ENCODE peak calls at places on chromosome 14, in seven cellular contexts. One of them, this sample, is unnamed.

GRCh38 chr14:64986578-64987571 is at the start of gene FNTB:
- DNase-seq in NCI-H2227 treated with DMSO at 0.1 percent for 48 hours: peak
- DNase-seq in activated CD4-positive, alpha-beta T cell treated with anti-CD3 and anti-CD28 coated beads for 1 hour: peak
- DNase-seq in HT1080: peak
- DNase-seq in WTC11: peak
- DNase-seq in HuH-7.5: peak
- DNase-seq in nephron progenitor cell: peak
- DNase-seq in this sample: peak

GRCh38 chr14:51546603-51547258 is 105.0 kb upstream of the FRMD6 start:
- DNase-seq in WTC11: no peak
- DNase-seq in HT1080: no peak
- DNase-seq in nephron progenitor cell: no peak
- DNase-seq in HuH-7.5: no peak
- DNase-seq in activated CD4-positive, alpha-beta T cell treated with anti-CD3 and anti-CD28 coated beads for 1 hour: no peak
- DNase-seq in NCI-H2227 treated with DMSO at 0.1 percent for 48 hours: no peak
- DNase-seq in this sample: no peak

GRCh38 chr14:72723741-72724530 is 170.0 kb downstream of the DPF3 start:
- DNase-seq in NCI-H2227 treated with DMSO at 0.1 percent for 48 hours: no peak
- DNase-seq in HuH-7.5: no peak
- DNase-seq in nephron progenitor cell: no peak
- DNase-seq in WTC11: no peak
- DNase-seq in activated CD4-positive, alpha-beta T cell treated with anti-CD3 and anti-CD28 coated beads for 1 hour: no peak
- DNase-seq in HT1080: no peak
- DNase-seq in this sample: no peak

GRCh38 chr14:71555654-71556559 is 376.3 kb upstream of the RGS6 start:
- DNase-seq in HuH-7.5: no peak
- DNase-seq in NCI-H2227 treated with DMSO at 0.1 percent for 48 hours: no peak
- DNase-seq in nephron progenitor cell: no peak
- DNase-seq in activated CD4-positive, alpha-beta T cell treated with anti-CD3 and anti-CD28 coated beads for 1 hour: peak
- DNase-seq in HT1080: peak
- DNase-seq in WTC11: no peak
- DNase-seq in this sample: no peak

GRCh38 chr14:29558516-29558915 is 369.1 kb downstream of the PRKD1 start:
- DNase-seq in NCI-H2227 treated with DMSO at 0.1 percent for 48 hours: no peak
- DNase-seq in HuH-7.5: no peak
- DNase-seq in HT1080: no peak
- DNase-seq in activated CD4-positive, alpha-beta T cell treated with anti-CD3 and anti-CD28 coated beads for 1 hour: no peak
- DNase-seq in WTC11: no peak
- DNase-seq in nephron progenitor cell: no peak
- DNase-seq in this sample: no peak

GRCh38 chr14:106422066-106422465 is 895.7 kb downstream of the TMEM121 start:
- DNase-seq in HuH-7.5: no peak
- DNase-seq in HT1080: no peak
- DNase-seq in NCI-H2227 treated with DMSO at 0.1 percent for 48 hours: no peak
- DNase-seq in nephron progenitor cell: no peak
- DNase-seq in activated CD4-positive, alpha-beta T cell treated with anti-CD3 and anti-CD28 coated beads for 1 hour: no peak
- DNase-seq in WTC11: no peak
- DNase-seq in this sample: no peak

GRCh38 chr14:68932219-68932618 is 46.9 kb downstream of the ACTN1 start:
- DNase-seq in HuH-7.5: no peak
- DNase-seq in nephron progenitor cell: no peak
- DNase-seq in HT1080: peak
- DNase-seq in WTC11: no peak
- DNase-seq in NCI-H2227 treated with DMSO at 0.1 percent for 48 hours: no peak
- DNase-seq in activated CD4-positive, alpha-beta T cell treated with anti-CD3 and anti-CD28 coated beads for 1 hour: no peak
- DNase-seq in this sample: no peak

GRCh38 chr14:60815371-60815770 is 80.8 kb downstream of the MNAT1 start:
- DNase-seq in nephron progenitor cell: no peak
- DNase-seq in HT1080: no peak
- DNase-seq in HuH-7.5: no peak
- DNase-seq in NCI-H2227 treated with DMSO at 0.1 percent for 48 hours: no peak
- DNase-seq in activated CD4-positive, alpha-beta T cell treated with anti-CD3 and anti-CD28 coated beads for 1 hour: no peak
- DNase-seq in WTC11: no peak
- DNase-seq in this sample: no peak

GRCh38 chr14:101739446-101740141 is 21.9 kb upstream of the PPP2R5C start:
- DNase-seq in WTC11: no peak
- DNase-seq in NCI-H2227 treated with DMSO at 0.1 percent for 48 hours: no peak
- DNase-seq in HuH-7.5: no peak
- DNase-seq in HT1080: no peak
- DNase-seq in nephron progenitor cell: no peak
- DNase-seq in activated CD4-positive, alpha-beta T cell treated with anti-CD3 and anti-CD28 coated beads for 1 hour: no peak
- DNase-seq in this sample: no peak

GRCh38 chr14:50758945-50759344 is 72.0 kb downstream of the NIN start:
- DNase-seq in WTC11: no peak
- DNase-seq in activated CD4-positive, alpha-beta T cell treated with anti-CD3 and anti-CD28 coated beads for 1 hour: no peak
- DNase-seq in HuH-7.5: no peak
- DNase-seq in HT1080: no peak
- DNase-seq in NCI-H2227 treated with DMSO at 0.1 percent for 48 hours: no peak
- DNase-seq in nephron progenitor cell: no peak
- DNase-seq in this sample: no peak

GRCh38 chr14:61661471-61661988 is 33.8 kb upstream of the HIF1A start:
- DNase-seq in HT1080: no peak
- DNase-seq in NCI-H2227 treated with DMSO at 0.1 percent for 48 hours: no peak
- DNase-seq in HuH-7.5: no peak
- DNase-seq in WTC11: no peak
- DNase-seq in activated CD4-positive, alpha-beta T cell treated with anti-CD3 and anti-CD28 coated beads for 1 hour: no peak
- DNase-seq in nephron progenitor cell: no peak
- DNase-seq in this sample: no peak

GRCh38 chr14:103532216-103533136 is 3.5 kb downstream of the TRMT61A start:
- DNase-seq in HT1080: no peak
- DNase-seq in activated CD4-positive, alpha-beta T cell treated with anti-CD3 and anti-CD28 coated beads for 1 hour: no peak
- DNase-seq in NCI-H2227 treated with DMSO at 0.1 percent for 48 hours: no peak
- DNase-seq in nephron progenitor cell: no peak
- DNase-seq in WTC11: no peak
- DNase-seq in HuH-7.5: no peak
- DNase-seq in this sample: no peak

GRCh38 chr14:65926935-65927700 is 514.6 kb downstream of the FUT8 start:
- DNase-seq in HT1080: no peak
- DNase-seq in HuH-7.5: no peak
- DNase-seq in activated CD4-positive, alpha-beta T cell treated with anti-CD3 and anti-CD28 coated beads for 1 hour: no peak
- DNase-seq in nephron progenitor cell: no peak
- DNase-seq in WTC11: no peak
- DNase-seq in NCI-H2227 treated with DMSO at 0.1 percent for 48 hours: no peak
- DNase-seq in this sample: no peak

GRCh38 chr14:32693114-32693513 is 245.6 kb upstream of the NPAS3 start:
- DNase-seq in nephron progenitor cell: no peak
- DNase-seq in HuH-7.5: no peak
- DNase-seq in NCI-H2227 treated with DMSO at 0.1 percent for 48 hours: no peak
- DNase-seq in activated CD4-positive, alpha-beta T cell treated with anti-CD3 and anti-CD28 coated beads for 1 hour: no peak
- DNase-seq in HT1080: peak
- DNase-seq in WTC11: no peak
- DNase-seq in this sample: no peak

GRCh38 chr14:24347140-24347539 is 7.3 kb upstream of the RIPK3 start:
- DNase-seq in activated CD4-positive, alpha-beta T cell treated with anti-CD3 and anti-CD28 coated beads for 1 hour: no peak
- DNase-seq in WTC11: no peak
- DNase-seq in nephron progenitor cell: no peak
- DNase-seq in HT1080: no peak
- DNase-seq in NCI-H2227 treated with DMSO at 0.1 percent for 48 hours: no peak
- DNase-seq in HuH-7.5: no peak
- DNase-seq in this sample: no peak

GRCh38 chr14:52314521-52315354 is 626 bp downstream of the PTGER2 start:
- DNase-seq in NCI-H2227 treated with DMSO at 0.1 percent for 48 hours: no peak
- DNase-seq in activated CD4-positive, alpha-beta T cell treated with anti-CD3 and anti-CD28 coated beads for 1 hour: peak
- DNase-seq in HuH-7.5: no peak
- DNase-seq in WTC11: peak
- DNase-seq in nephron progenitor cell: peak
- DNase-seq in HT1080: no peak
- DNase-seq in this sample: peak

GRCh38 chr14:59015482-59015881 is 173.0 kb upstream of the DAAM1 start:
- DNase-seq in WTC11: peak
- DNase-seq in nephron progenitor cell: no peak
- DNase-seq in HT1080: no peak
- DNase-seq in NCI-H2227 treated with DMSO at 0.1 percent for 48 hours: no peak
- DNase-seq in activated CD4-positive, alpha-beta T cell treated with anti-CD3 and anti-CD28 coated beads for 1 hour: no peak
- DNase-seq in HuH-7.5: no peak
- DNase-seq in this sample: no peak

GRCh38 chr14:66746316-66747006 is 238.5 kb downstream of the GPHN start:
- DNase-seq in HT1080: peak
- DNase-seq in HuH-7.5: peak
- DNase-seq in NCI-H2227 treated with DMSO at 0.1 percent for 48 hours: no peak
- DNase-seq in nephron progenitor cell: no peak
- DNase-seq in WTC11: no peak
- DNase-seq in activated CD4-positive, alpha-beta T cell treated with anti-CD3 and anti-CD28 coated beads for 1 hour: no peak
- DNase-seq in this sample: no peak

GRCh38 chr14:104794641-104795467 is 694 bp downstream of the AKT1 start:
- DNase-seq in activated CD4-positive, alpha-beta T cell treated with anti-CD3 and anti-CD28 coated beads for 1 hour: no peak
- DNase-seq in HuH-7.5: peak
- DNase-seq in nephron progenitor cell: peak
- DNase-seq in WTC11: no peak
- DNase-seq in HT1080: no peak
- DNase-seq in NCI-H2227 treated with DMSO at 0.1 percent for 48 hours: no peak
- DNase-seq in this sample: no peak

GRCh38 chr14:82387699-82388098 is 854.0 kb upstream of the SEL1L start:
- DNase-seq in WTC11: no peak
- DNase-seq in HuH-7.5: no peak
- DNase-seq in HT1080: no peak
- DNase-seq in NCI-H2227 treated with DMSO at 0.1 percent for 48 hours: no peak
- DNase-seq in activated CD4-positive, alpha-beta T cell treated with anti-CD3 and anti-CD28 coated beads for 1 hour: no peak
- DNase-seq in nephron progenitor cell: no peak
- DNase-seq in this sample: no peak

GRCh38 chr14:56686416-56686815 is 106.8 kb downstream of the TMEM260 start:
- DNase-seq in HT1080: no peak
- DNase-seq in NCI-H2227 treated with DMSO at 0.1 percent for 48 hours: no peak
- DNase-seq in HuH-7.5: no peak
- DNase-seq in WTC11: peak
- DNase-seq in nephron progenitor cell: peak
- DNase-seq in activated CD4-positive, alpha-beta T cell treated with anti-CD3 and anti-CD28 coated beads for 1 hour: no peak
- DNase-seq in this sample: peak

GRCh38 chr14:76955575-76956252 is 72.8 kb downstream of the IRF2BPL start:
- DNase-seq in HT1080: peak
- DNase-seq in NCI-H2227 treated with DMSO at 0.1 percent for 48 hours: peak
- DNase-seq in WTC11: no peak
- DNase-seq in HuH-7.5: no peak
- DNase-seq in nephron progenitor cell: no peak
- DNase-seq in activated CD4-positive, alpha-beta T cell treated with anti-CD3 and anti-CD28 coated beads for 1 hour: peak
- DNase-seq in this sample: no peak

GRCh38 chr14:75271514-75271913 is 7.1 kb upstream of the FOS start:
- DNase-seq in WTC11: no peak
- DNase-seq in HT1080: no peak
- DNase-seq in activated CD4-positive, alpha-beta T cell treated with anti-CD3 and anti-CD28 coated beads for 1 hour: no peak
- DNase-seq in NCI-H2227 treated with DMSO at 0.1 percent for 48 hours: no peak
- DNase-seq in HuH-7.5: no peak
- DNase-seq in nephron progenitor cell: no peak
- DNase-seq in this sample: no peak

GRCh38 chr14:32635103-32635719 is 303.5 kb upstream of the NPAS3 start:
- DNase-seq in HuH-7.5: no peak
- DNase-seq in activated CD4-positive, alpha-beta T cell treated with anti-CD3 and anti-CD28 coated beads for 1 hour: no peak
- DNase-seq in WTC11: no peak
- DNase-seq in nephron progenitor cell: no peak
- DNase-seq in HT1080: peak
- DNase-seq in NCI-H2227 treated with DMSO at 0.1 percent for 48 hours: no peak
- DNase-seq in this sample: no peak

GRCh38 chr14:104350463-104351185 is 212.2 kb downstream of the KIF26A start:
- DNase-seq in nephron progenitor cell: no peak
- DNase-seq in HuH-7.5: no peak
- DNase-seq in NCI-H2227 treated with DMSO at 0.1 percent for 48 hours: no peak
- DNase-seq in activated CD4-positive, alpha-beta T cell treated with anti-CD3 and anti-CD28 coated beads for 1 hour: no peak
- DNase-seq in WTC11: no peak
- DNase-seq in HT1080: no peak
- DNase-seq in this sample: no peak

GRCh38 chr14:99093532-99094517 is 178.2 kb downstream of the BCL11B start:
- DNase-seq in HuH-7.5: no peak
- DNase-seq in nephron progenitor cell: no peak
- DNase-seq in WTC11: no peak
- DNase-seq in NCI-H2227 treated with DMSO at 0.1 percent for 48 hours: no peak
- DNase-seq in activated CD4-positive, alpha-beta T cell treated with anti-CD3 and anti-CD28 coated beads for 1 hour: no peak
- DNase-seq in HT1080: no peak
- DNase-seq in this sample: peak

GRCh38 chr14:52266179-52266578 is 1.3 kb upstream of the PTGDR start:
- DNase-seq in activated CD4-positive, alpha-beta T cell treated with anti-CD3 and anti-CD28 coated beads for 1 hour: no peak
- DNase-seq in HT1080: peak
- DNase-seq in NCI-H2227 treated with DMSO at 0.1 percent for 48 hours: no peak
- DNase-seq in HuH-7.5: no peak
- DNase-seq in WTC11: no peak
- DNase-seq in nephron progenitor cell: no peak
- DNase-seq in this sample: no peak

GRCh38 chr14:61145258-61145902 is 135.8 kb downstream of the TMEM30B start:
- DNase-seq in HT1080: peak
- DNase-seq in activated CD4-positive, alpha-beta T cell treated with anti-CD3 and anti-CD28 coated beads for 1 hour: no peak
- DNase-seq in NCI-H2227 treated with DMSO at 0.1 percent for 48 hours: no peak
- DNase-seq in HuH-7.5: no peak
- DNase-seq in WTC11: no peak
- DNase-seq in nephron progenitor cell: no peak
- DNase-seq in this sample: no peak

GRCh38 chr14:34355584-34356266 is 106.3 kb downstream of the SPTSSA start:
- DNase-seq in nephron progenitor cell: no peak
- DNase-seq in WTC11: no peak
- DNase-seq in activated CD4-positive, alpha-beta T cell treated with anti-CD3 and anti-CD28 coated beads for 1 hour: no peak
- DNase-seq in NCI-H2227 treated with DMSO at 0.1 percent for 48 hours: no peak
- DNase-seq in HT1080: peak
- DNase-seq in HuH-7.5: no peak
- DNase-seq in this sample: no peak

GRCh38 chr14:94966344-94966743 is 191.0 kb downstream of the DICER1 start:
- DNase-seq in HT1080: no peak
- DNase-seq in nephron progenitor cell: no peak
- DNase-seq in activated CD4-positive, alpha-beta T cell treated with anti-CD3 and anti-CD28 coated beads for 1 hour: no peak
- DNase-seq in HuH-7.5: no peak
- DNase-seq in WTC11: no peak
- DNase-seq in NCI-H2227 treated with DMSO at 0.1 percent for 48 hours: no peak
- DNase-seq in this sample: no peak

This sample was measured in glutamatergic neuron.